ENCODE peak calls at places on chromosomes 6 and 20, in eight cellular contexts. G is stomach, O is H1, T is GM12878, X is K562, Q is GM12892, H is HepG2, V is transverse colon. U is an unnamed sample.

GRCh38 chr20:3679749-3680700 is 1.8 kb downstream of the ADAM33 start:
- DNase-seq in G (peak; percentile 30), O (no peak), T (no peak), X (no peak), Q (no peak), H (no peak), V (peak; percentile 56), U (no peak)

GRCh38 chr20:36445847-36446246 is 95.5 kb upstream of the MYL9 start:
- DNase-seq in G (no peak), O (no peak), T (no peak), X (no peak), Q (no peak), H (no peak), V (no peak), U (no peak)

GRCh38 chr6:147874322-147874721 is 365.8 kb downstream of the SAMD5 start:
- DNase-seq in G (no peak), O (no peak), T (no peak), X (no peak), Q (no peak), H (no peak), V (no peak), U (peak; percentile 9)

GRCh38 chr6:46189726-46190125 is 18.9 kb upstream of the ENPP5 start:
- DNase-seq in G (no peak), O (no peak), T (no peak), X (no peak), Q (no peak), H (no peak), V (no peak), U (no peak)

GRCh38 chr20:48691523-48691922 is 136.3 kb downstream of the PREX1 start:
- DNase-seq in G (no peak), O (no peak), T (no peak), X (no peak), Q (no peak), H (no peak), V (no peak), U (no peak)

GRCh38 chr6:102015431-102015830 is 621.9 kb downstream of the GRIK2 start:
- DNase-seq in G (no peak), O (no peak), T (no peak), X (no peak), Q (no peak), H (no peak), V (no peak), U (no peak)

GRCh38 chr6:79463721-79464120 is 73.5 kb downstream of the LCA5 start:
- DNase-seq in G (no peak), O (peak; percentile 33), T (no peak), X (no peak), Q (no peak), H (peak; percentile 86), V (no peak), U (no peak)

GRCh38 chr6:131368077-131368911 is 204.7 kb upstream of the ARG1 start:
- DNase-seq in G (peak; percentile 80), O (no peak), T (peak; percentile 9), X (no peak), Q (no peak), H (no peak), V (peak; percentile 76), U (peak; percentile 66)

GRCh38 chr20:61494763-61495595 is 242.9 kb downstream of the CDH4 start:
- DNase-seq in G (no peak), O (no peak), T (no peak), X (no peak), Q (no peak), H (no peak), V (no peak), U (no peak)

GRCh38 chr6:160260283-160261119 is 1.9 kb upstream of the SLC22A2 start:
- DNase-seq in G (no peak), O (no peak), T (no peak), X (no peak), Q (no peak), H (no peak), V (no peak), U (no peak)

GRCh38 chr6:113172531-113172966 is 684.6 kb upstream of the MARCKS start:
- DNase-seq in G (no peak), O (no peak), T (no peak), X (no peak), Q (no peak), H (no peak), V (peak; percentile 13), U (no peak)

GRCh38 chr6:3322366-3322890 is 63.7 kb downstream of the PSMG4 start:
- DNase-seq in G (no peak), O (no peak), T (no peak), X (no peak), Q (no peak), H (no peak), V (no peak), U (no peak)

GRCh38 chr20:23683281-23683680 is 5.6 kb downstream of the CST4 start:
- DNase-seq in G (no peak), O (no peak), T (no peak), X (no peak), Q (no peak), H (no peak), V (no peak), U (no peak)

GRCh38 chr6:127606131-127606562 is 29.2 kb downstream of the C6orf58 start:
- DNase-seq in G (no peak), O (no peak), T (no peak), X (no peak), Q (no peak), H (peak; percentile 44), V (no peak), U (no peak)

GRCh38 chr6:28876702-28877101 is 47.1 kb downstream of the TRIM27 start:
- DNase-seq in G (no peak), O (no peak), T (no peak), X (no peak), Q (no peak), H (no peak), V (no peak), U (no peak)

GRCh38 chr6:131729550-131729949 is 18.7 kb upstream of the CTAGE9 start:
- DNase-seq in G (no peak), O (no peak), T (no peak), X (no peak), Q (no peak), H (no peak), V (no peak), U (no peak)

GRCh38 chr6:73713426-73714147 is 17.6 kb downstream of the CD109 start:
- DNase-seq in G (no peak), O (no peak), T (no peak), X (no peak), Q (no peak), H (no peak), V (no peak), U (no peak)

GRCh38 chr20:47216819-47217410 is 139.6 kb downstream of the ZMYND8 start:
- DNase-seq in G (no peak), O (no peak), T (no peak), X (no peak), Q (no peak), H (no peak), V (no peak), U (no peak)

GRCh38 chr6:17583811-17584210 is 16.3 kb upstream of the FAM8A1 start:
- DNase-seq in G (no peak), O (no peak), T (no peak), X (no peak), Q (no peak), H (no peak), V (no peak), U (no peak)

GRCh38 chr20:58349586-58349985 is 39.4 kb upstream of the VAPB start:
- DNase-seq in G (no peak), O (no peak), T (no peak), X (no peak), Q (no peak), H (no peak), V (no peak), U (no peak)

DNA sequence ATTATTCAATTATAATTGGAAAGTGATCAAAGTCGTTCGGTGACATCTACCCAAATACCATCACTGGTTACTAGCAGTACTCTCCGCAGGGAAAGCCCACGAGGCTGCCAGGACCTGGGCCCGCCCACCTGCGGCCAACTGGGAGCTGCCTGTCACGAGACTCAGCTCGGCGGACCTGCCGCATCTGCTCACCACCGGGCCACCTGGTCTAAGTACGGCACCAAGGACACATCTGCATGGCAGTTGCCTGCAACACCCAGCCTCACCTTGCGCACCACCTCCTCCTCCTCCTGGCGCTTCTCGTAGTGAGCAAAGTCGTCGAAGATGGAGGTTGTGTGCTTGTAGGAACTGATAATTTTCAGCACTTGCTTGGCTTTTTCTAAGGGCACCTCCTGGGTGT is 13.9 kb downstream of the YTHDF1 start:
- DNase-seq in G (no peak), O (no peak), T (no peak), X (peak; percentile 10), Q (no peak), H (no peak), V (no peak), U (no peak)
- TF ChIP-seq POLR2AphosphoS5 in G (no peak), O (no peak), T (peak; percentile 22), X (no peak), Q (no peak), H (no peak), V (no peak), U (no peak)

GRCh38 chr6:35401514-35401913 is 50.6 kb upstream of the FANCE start:
- DNase-seq in G (peak; percentile 89), O (no peak), T (no peak), X (no peak), Q (no peak), H (no peak), V (no peak), U (peak; percentile 86)

GRCh38 chr6:35392773-35393672 is 50.7 kb downstream of the PPARD start:
- DNase-seq in G (no peak), O (no peak), T (no peak), X (peak; percentile 50), Q (no peak), H (peak; percentile 28), V (no peak), U (no peak)

GRCh38 chr6:35400901-35401311 is 51.2 kb upstream of the FANCE start:
- DNase-seq in G (peak; percentile 77), O (no peak), T (no peak), X (no peak), Q (no peak), H (no peak), V (peak; percentile 47), U (no peak)

GRCh38 chr6:35397806-35398418 is 54.2 kb upstream of the FANCE start:
- DNase-seq in G (no peak), O (no peak), T (no peak), X (no peak), Q (no peak), H (no peak), V (no peak), U (no peak)

GRCh38 chr6:35396991-35397390 is 54.6 kb downstream of the PPARD start:
- DNase-seq in G (peak; percentile 68), O (no peak), T (no peak), X (no peak), Q (no peak), H (no peak), V (peak; percentile 49), U (no peak)
- TF ChIP-seq POLR2A in G (no peak), O (no peak), T (no peak), X (no peak), Q (no peak), H (no peak), V (peak; percentile 50), U (no peak)

GRCh38 chr20:37527638-37528441 is at the start of gene BLCAP:
- DNase-seq in G (peak; percentile 91), O (peak; percentile 51), T (peak; percentile 69), X (peak; percentile 97), Q (peak; percentile 96), H (peak; percentile 93), V (peak; percentile 94), U (peak; percentile 95)
- TF ChIP-seq POLR2AphosphoS5 in G (peak; percentile 95), O (peak; percentile 95), T (peak; percentile 96), X (peak; percentile 52), Q (peak; percentile 94), H (peak; percentile 88), V (peak; percentile 89), U (peak; percentile 90)

GRCh38 chr20:22578221-22579118 is 5.9 kb downstream of the FOXA2 start:
- DNase-seq in G (peak; percentile 51), O (no peak), T (no peak), X (no peak), Q (no peak), H (peak; percentile 76), V (peak; percentile 22), U (no peak)
- TF ChIP-seq POLR2A in G (no peak), O (no peak), T (no peak), X (no peak), Q (no peak), H (peak; percentile 78), V (no peak), U (no peak)

U was measured in upper lobe of left lung.